ENCODE peak calls at places on chromosomes 5 and 9, in ten cellular contexts. C is activated T-cell treated with anti-CD3 and anti-CD28 coated beads for 48 hours; P is LNCaP clone FGC; I is sciatic nerve; E is cerebellar cortex; H is GM13976; R is islet precursor cell; N is naive thymus-derived CD8-positive, alpha-beta T cell; O is iPS-NIHi11; B is cardiac fibroblast. S is an unnamed sample.

GRCh38 chr9:73613092-73613701 is 461.5 kb downstream of the ANXA1 start:
- DNase-seq in R (no peak), C (no peak), B (peak; percentile 45), E (no peak), O (no peak), H (no peak), P (no peak), I (no peak), N (no peak), S (no peak)

GRCh38 chr9:96769989-96770388 is 7.9 kb downstream of the ZNF510 start:
- DNase-seq in O (no peak), N (no peak), P (no peak), E (no peak), I (no peak), H (no peak), B (no peak), C (no peak), R (no peak), S (no peak)

GRCh38 chr5:91643796-91644195 is 260.7 kb upstream of the ARRDC3 start:
- DNase-seq in N (no peak), R (no peak), C (no peak), O (no peak), P (no peak), H (no peak), E (no peak), I (no peak), B (peak; percentile 10), S (no peak)

GRCh38 chr5:36276864-36277263 is 24.8 kb downstream of the RANBP3L start:
- DNase-seq in C (no peak), H (no peak), N (no peak), E (peak; percentile 92), P (no peak), B (no peak), R (no peak), I (no peak), O (no peak), S (peak; percentile 17)

GRCh38 chr5:168876419-168876818 is 297.3 kb upstream of the PANK3 start:
- DNase-seq in B (no peak), R (no peak), P (no peak), I (no peak), C (no peak), E (no peak), H (no peak), O (no peak), N (no peak), S (no peak)

GRCh38 chr5:178453224-178453623 is 137.0 kb downstream of the COL23A1 start:
- DNase-seq in H (no peak), P (no peak), I (no peak), O (no peak), N (no peak), R (peak; percentile 83), C (no peak), B (no peak), E (no peak), S (no peak)

GRCh38 chr9:20376780-20377179 is 245.5 kb downstream of the MLLT3 start:
- DNase-seq in N (no peak), B (no peak), E (no peak), C (no peak), O (no peak), R (no peak), H (no peak), I (no peak), P (no peak), S (no peak)

GRCh38 chr5:75623846-75624245 is 12.6 kb downstream of the ANKDD1B start:
- DNase-seq in C (no peak), N (no peak), P (peak; percentile 70), R (no peak), O (no peak), I (no peak), E (no peak), H (no peak), B (peak; percentile 36), S (no peak)

S was measured in NCI-H69.